ENCODE peak calls at places on chromosomes 7 and 10, in ten cellular contexts. N, A, C, H, K, B, F, G, X and I are unnamed samples.
A peak's percentile ranks its signal among the peaks of the same experiment; 100 is the strongest.

GRCh38 chr10:11042375-11042774 is 24.7 kb downstream of the CELF2 start:
- DNase-seq in N (peak; percentile 5), A (peak; percentile 61), C (no peak), H (no peak), K (no peak), B (no peak), F (no peak), G (no peak), X (peak; percentile 23), I (no peak)

GRCh38 chr10:61992059-61992460 is 90.6 kb downstream of the ARID5B start:
- DNase-seq in N (peak; percentile 54), A (peak; percentile 81), C (no peak), H (no peak), K (no peak), B (no peak), F (no peak), G (no peak), X (peak; percentile 79), I (peak; percentile 83)

GRCh38 chr10:11293332-11293731 is 275.7 kb downstream of the CELF2 start:
- DNase-seq in N (no peak), A (no peak), C (no peak), H (no peak), K (no peak), B (no peak), F (no peak), G (no peak), X (no peak), I (no peak)

GRCh38 chr10:80571352-80571751 is 33.6 kb downstream of the SH2D4B start:
- DNase-seq in N (no peak), A (no peak), C (no peak), H (no peak), K (no peak), B (no peak), F (no peak), G (peak; percentile 34), X (no peak), I (no peak)

GRCh38 chr7:123727071-123727837 is 21.5 kb downstream of the WASL start:
- DNase-seq in N (peak; percentile 97), A (peak; percentile 90), C (peak; percentile 90), H (no peak), K (no peak), B (no peak), F (peak; percentile 51), G (no peak), X (peak; percentile 96), I (peak; percentile 89)

GRCh38 chr10:91617073-91617580 is 15.7 kb downstream of the PPP1R3C start:
- DNase-seq in N (peak; percentile 93), A (peak; percentile 93), C (peak; percentile 86), H (no peak), K (no peak), B (no peak), F (peak; percentile 72), G (no peak), X (peak; percentile 89), I (peak; percentile 92)

GRCh38 chr7:94303736-94304135 is 91.0 kb upstream of the COL1A2 start:
- DNase-seq in N (peak; percentile 82), A (peak; percentile 94), C (peak; percentile 82), H (no peak), K (peak; percentile 33), B (peak; percentile 65), F (no peak), G (no peak), X (peak; percentile 87), I (peak; percentile 88)

GRCh38 chr10:29409241-29410051 is 120.6 kb downstream of the LYZL1 start:
- DNase-seq in N (peak; percentile 74), A (peak; percentile 73), C (peak; percentile 68), H (peak; percentile 75), K (peak; percentile 85), B (peak; percentile 86), F (peak; percentile 75), G (peak; percentile 94), X (peak; percentile 70), I (peak; percentile 70)

GRCh38 chr10:119301397-119301796 is 94.0 kb downstream of the GRK5 start:
- DNase-seq in N (peak; percentile 44), A (no peak), C (no peak), H (no peak), K (no peak), B (no peak), F (no peak), G (no peak), X (no peak), I (no peak)

GRCh38 chr7:101636822-101637623 is 7.9 kb upstream of the MYL10 start:
- DNase-seq in N (no peak), A (no peak), C (no peak), H (no peak), K (no peak), B (no peak), F (no peak), G (no peak), X (no peak), I (no peak)

GRCh38 chr10:3783313-3783689 is 1.7 kb downstream of the KLF6 start:
- DNase-seq in N (peak; percentile 84), A (peak; percentile 84), C (no peak), H (peak; percentile 72), K (peak; percentile 58), B (peak; percentile 82), F (no peak), G (no peak), X (peak; percentile 93), I (no peak)

GRCh38 chr7:31954500-31954899 is 115.7 kb downstream of the PDE1C start:
- DNase-seq in N (no peak), A (no peak), C (no peak), H (no peak), K (no peak), B (no peak), F (no peak), G (no peak), X (no peak), I (no peak)

GRCh38 chr7:129762387-129762969 is 151.0 kb downstream of the NRF1 start:
- DNase-seq in N (no peak), A (no peak), C (no peak), H (no peak), K (no peak), B (no peak), F (no peak), G (peak; percentile 74), X (no peak), I (no peak)

GRCh38 chr7:101133621-101134398 is 6.9 kb downstream of the SERPINE1 start:
- DNase-seq in N (peak; percentile 67), A (no peak), C (peak; percentile 56), H (no peak), K (no peak), B (no peak), F (peak; percentile 34), G (no peak), X (peak; percentile 33), I (peak; percentile 75)

GRCh38 chr10:80161321-80162084 is 29.0 kb downstream of the PLAC9 start:
- DNase-seq in N (no peak), A (peak; percentile 49), C (no peak), H (no peak), K (no peak), B (no peak), F (no peak), G (peak; percentile 38), X (no peak), I (peak; percentile 32)

GRCh38 chr7:155804431-155804831 is 7.8 kb downstream of the SHH start:
- DNase-seq in N (no peak), A (no peak), C (no peak), H (no peak), K (no peak), B (no peak), F (no peak), G (no peak), X (no peak), I (no peak)

DNA sequence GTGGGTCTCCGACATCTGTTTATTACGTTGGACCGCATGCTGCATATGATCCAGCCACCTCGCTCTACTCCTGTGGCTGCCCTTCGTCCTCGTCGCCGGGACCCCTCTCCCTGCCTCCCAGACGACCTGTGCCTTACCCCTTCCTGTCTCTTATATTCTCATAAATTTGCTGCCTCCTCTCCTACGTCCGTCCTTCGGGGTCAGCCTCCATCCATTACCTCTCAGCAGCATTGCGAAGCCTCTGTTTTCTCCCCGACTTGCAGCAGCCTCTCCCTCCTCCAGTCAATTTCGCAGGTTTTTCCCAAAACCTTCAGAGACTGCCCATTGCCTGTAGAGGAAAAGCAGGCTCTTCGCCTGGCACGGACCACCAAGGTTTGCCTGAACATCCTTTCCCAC is 39.4 kb upstream of the LEP start:
- DNase-seq in N (no peak), A (no peak), C (no peak), H (no peak), K (no peak), B (no peak), F (no peak), G (no peak), X (no peak), I (no peak)
- H3K4me3 ChIP-seq in N (no peak overlapping the region), A (no peak overlapping the region), C (no peak overlapping the region), H (no peak overlapping the region), K (no peak overlapping the region), B (no peak overlapping the region), F (no peak overlapping the region), G (no peak overlapping the region), X (no peak overlapping the region), I (no peak overlapping the region)

GRCh38 chr10:83562381-83562780 is 576.9 kb upstream of the GHITM start:
- DNase-seq in N (no peak), A (no peak), C (no peak), H (no peak), K (no peak), B (no peak), F (no peak), G (no peak), X (no peak), I (no peak)
- TF ChIP-seq CTCF in N (no peak), A (no peak), C (no peak), H (peak; percentile 22), K (no peak), B (no peak), F (no peak), G (no peak), X (no peak), I (peak; percentile 17)

DNA sequence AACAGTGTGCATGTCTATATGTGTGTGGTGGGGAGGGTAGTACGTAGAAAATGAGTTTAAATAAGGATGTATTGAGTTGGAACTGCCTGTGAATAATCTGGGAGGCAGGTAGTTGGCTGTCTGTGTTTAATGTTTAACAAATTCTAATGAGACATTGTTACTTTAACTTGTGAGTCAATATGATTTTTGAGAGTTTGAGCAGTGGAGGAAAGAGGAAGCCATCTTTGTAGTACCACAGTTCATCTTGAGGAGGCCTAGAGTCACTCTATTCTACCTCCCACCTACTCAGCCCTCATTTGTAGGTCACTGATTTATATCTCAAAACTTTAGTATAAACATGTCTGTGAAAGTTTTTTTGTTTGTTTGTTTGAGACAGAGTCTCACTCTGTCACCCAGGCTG is 129.9 kb upstream of the ITGB1 start:
- DNase-seq in N (no peak), A (no peak), C (no peak), H (no peak), K (no peak), B (no peak), F (no peak), G (no peak), X (no peak), I (no peak)
- H3K4me3 ChIP-seq in N (no peak overlapping the region), A (no peak overlapping the region), C (no peak overlapping the region), H (no peak overlapping the region), K (no peak overlapping the region), B (no peak overlapping the region), F (no peak overlapping the region), G (no peak overlapping the region), X (no peak overlapping the region), I (no peak overlapping the region)

DNA sequence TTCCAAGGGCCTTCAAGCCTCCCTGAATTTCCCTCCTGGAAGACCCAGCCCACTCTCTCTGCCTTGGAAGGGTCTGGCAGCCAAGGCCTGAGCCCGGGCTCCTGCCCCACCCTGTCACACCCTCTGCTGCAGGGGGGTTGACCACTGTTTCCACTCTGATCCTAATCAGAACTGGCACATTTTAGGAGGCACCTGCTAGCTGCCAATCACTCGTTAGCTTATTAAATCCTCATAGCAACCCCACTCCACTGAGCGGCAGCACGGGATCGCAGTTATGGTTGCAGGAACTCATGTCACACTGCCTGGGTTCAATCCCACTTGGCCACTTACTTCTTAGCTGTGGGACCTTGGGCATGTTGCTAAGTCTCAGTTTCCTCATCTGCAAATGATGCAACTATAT is 12.9 kb downstream of the HSPB1 start:
- DNase-seq in N (no peak), A (no peak), C (no peak), H (no peak), K (no peak), B (no peak), F (no peak), G (no peak), X (no peak), I (no peak)
- TF ChIP-seq CTCF in N (no peak), A (no peak), C (no peak), H (peak; percentile 22), K (no peak), B (no peak), F (no peak), G (no peak), X (no peak), I (no peak)